ENCODE peak calls at places on chromosome X, in eight cellular contexts. One of them, this sample, is unnamed.

GRCh38 chrX:66544181-66544580 is 94.7 kb downstream of the EDA2R start:
- DNase-seq in heart left ventricle: no peak
- DNase-seq in stomach: no peak
- DNase-seq in fibroblast of lung: no peak
- DNase-seq in BE2C: no peak
- DNase-seq in OCI-LY7: no peak
- DNase-seq in tibial nerve: no peak
- DNase-seq in HepG2: no peak
- DNase-seq in this sample: no peak

GRCh38 chrX:56995271-56995994 is at the start of gene SPIN3:
- DNase-seq in heart left ventricle: peak; percentile 86
- DNase-seq in stomach: peak; percentile 84
- DNase-seq in fibroblast of lung: peak; percentile 69
- DNase-seq in BE2C: peak; percentile 93
- DNase-seq in OCI-LY7: no peak
- DNase-seq in tibial nerve: peak; percentile 66
- DNase-seq in HepG2: peak; percentile 87
- DNase-seq in this sample: peak; percentile 82

GRCh38 chrX:110847334-110847733 is 51.7 kb upstream of the CHRDL1 start:
- DNase-seq in heart left ventricle: no peak
- DNase-seq in stomach: no peak
- DNase-seq in fibroblast of lung: peak; percentile 71
- DNase-seq in BE2C: no peak
- DNase-seq in OCI-LY7: peak; percentile 46
- DNase-seq in tibial nerve: no peak
- DNase-seq in HepG2: peak; percentile 32
- DNase-seq in this sample: no peak

GRCh38 chrX:153302796-153303195 is 18.8 kb downstream of the PNMA6F start:
- DNase-seq in heart left ventricle: no peak
- DNase-seq in stomach: no peak
- DNase-seq in fibroblast of lung: no peak
- DNase-seq in BE2C: no peak
- DNase-seq in OCI-LY7: no peak
- DNase-seq in tibial nerve: no peak
- DNase-seq in HepG2: no peak
- DNase-seq in this sample: no peak

GRCh38 chrX:10633722-10634121 is 13.3 kb upstream of the MID1 start:
- DNase-seq in heart left ventricle: no peak
- DNase-seq in stomach: no peak
- DNase-seq in fibroblast of lung: peak; percentile 88
- DNase-seq in BE2C: peak; percentile 22
- DNase-seq in OCI-LY7: no peak
- DNase-seq in tibial nerve: no peak
- DNase-seq in HepG2: no peak
- DNase-seq in this sample: peak; percentile 70

GRCh38 chrX:7996414-7996813 is 69.2 kb upstream of the PNPLA4 start:
- DNase-seq in heart left ventricle: no peak
- DNase-seq in stomach: peak; percentile 28
- DNase-seq in fibroblast of lung: peak; percentile 55
- DNase-seq in BE2C: peak; percentile 15
- DNase-seq in OCI-LY7: peak; percentile 34
- DNase-seq in tibial nerve: peak; percentile 12
- DNase-seq in HepG2: peak; percentile 28
- DNase-seq in this sample: peak; percentile 16

GRCh38 chrX:13535371-13535770 is 34.0 kb upstream of the EGFL6 start:
- DNase-seq in heart left ventricle: no peak
- DNase-seq in stomach: no peak
- DNase-seq in fibroblast of lung: no peak
- DNase-seq in BE2C: no peak
- DNase-seq in OCI-LY7: no peak
- DNase-seq in tibial nerve: no peak
- DNase-seq in HepG2: no peak
- DNase-seq in this sample: no peak

GRCh38 chrX:114344756-114345155 is 239.1 kb upstream of the HTR2C start:
- DNase-seq in heart left ventricle: no peak
- DNase-seq in stomach: no peak
- DNase-seq in fibroblast of lung: peak; percentile 50
- DNase-seq in BE2C: no peak
- DNase-seq in OCI-LY7: peak; percentile 27
- DNase-seq in tibial nerve: no peak
- DNase-seq in HepG2: peak; percentile 3
- DNase-seq in this sample: no peak

GRCh38 chrX:101415180-101416130 is 7.4 kb downstream of the HNRNPH2 start:
- DNase-seq in heart left ventricle: no peak
- DNase-seq in stomach: no peak
- DNase-seq in fibroblast of lung: peak; percentile 87
- DNase-seq in BE2C: peak; percentile 18
- DNase-seq in OCI-LY7: peak; percentile 64
- DNase-seq in tibial nerve: no peak
- DNase-seq in HepG2: peak; percentile 14
- DNase-seq in this sample: no peak

GRCh38 chrX:54043084-54043483 is 1.2 kb downstream of the PHF8 start:
- DNase-seq in heart left ventricle: no peak
- DNase-seq in stomach: no peak
- DNase-seq in fibroblast of lung: no peak
- DNase-seq in BE2C: no peak
- DNase-seq in OCI-LY7: peak; percentile 6
- DNase-seq in tibial nerve: no peak
- DNase-seq in HepG2: no peak
- DNase-seq in this sample: no peak

GRCh38 chrX:136192839-136193414 is 45.6 kb downstream of the FHL1 start:
- DNase-seq in heart left ventricle: no peak
- DNase-seq in stomach: no peak
- DNase-seq in fibroblast of lung: no peak
- DNase-seq in BE2C: no peak
- DNase-seq in OCI-LY7: no peak
- DNase-seq in tibial nerve: no peak
- DNase-seq in HepG2: no peak
- DNase-seq in this sample: no peak

GRCh38 chrX:132270699-132271098 is 51.5 kb upstream of the RAP2C start:
- DNase-seq in heart left ventricle: peak; percentile 72
- DNase-seq in stomach: no peak
- DNase-seq in fibroblast of lung: peak; percentile 95
- DNase-seq in BE2C: no peak
- DNase-seq in OCI-LY7: no peak
- DNase-seq in tibial nerve: peak; percentile 57
- DNase-seq in HepG2: no peak
- DNase-seq in this sample: no peak

GRCh38 chrX:19291086-19291485 is 52.6 kb upstream of the PDHA1 start:
- DNase-seq in heart left ventricle: no peak
- DNase-seq in stomach: no peak
- DNase-seq in fibroblast of lung: no peak
- DNase-seq in BE2C: no peak
- DNase-seq in OCI-LY7: no peak
- DNase-seq in tibial nerve: no peak
- DNase-seq in HepG2: no peak
- DNase-seq in this sample: no peak

GRCh38 chrX:68686684-68687045 is 39.2 kb downstream of the STARD8 start:
- DNase-seq in heart left ventricle: peak; percentile 51
- DNase-seq in stomach: no peak
- DNase-seq in fibroblast of lung: peak; percentile 32
- DNase-seq in BE2C: no peak
- DNase-seq in OCI-LY7: no peak
- DNase-seq in tibial nerve: peak; percentile 20
- DNase-seq in HepG2: no peak
- DNase-seq in this sample: no peak

GRCh38 chrX:372856-373640 is 13.7 kb downstream of the PPP2R3B start:
- DNase-seq in heart left ventricle: no peak
- DNase-seq in stomach: no peak
- DNase-seq in fibroblast of lung: no peak
- DNase-seq in BE2C: no peak
- DNase-seq in OCI-LY7: peak; percentile 14
- DNase-seq in tibial nerve: no peak
- DNase-seq in HepG2: no peak
- DNase-seq in this sample: no peak

GRCh38 chrX:1443496-1444075 is 9.1 kb downstream of the ASMTL start:
- DNase-seq in heart left ventricle: no peak
- DNase-seq in stomach: no peak
- DNase-seq in fibroblast of lung: no peak
- DNase-seq in BE2C: no peak
- DNase-seq in OCI-LY7: no peak
- DNase-seq in tibial nerve: no peak
- DNase-seq in HepG2: no peak
- DNase-seq in this sample: peak; percentile 4

DNA sequence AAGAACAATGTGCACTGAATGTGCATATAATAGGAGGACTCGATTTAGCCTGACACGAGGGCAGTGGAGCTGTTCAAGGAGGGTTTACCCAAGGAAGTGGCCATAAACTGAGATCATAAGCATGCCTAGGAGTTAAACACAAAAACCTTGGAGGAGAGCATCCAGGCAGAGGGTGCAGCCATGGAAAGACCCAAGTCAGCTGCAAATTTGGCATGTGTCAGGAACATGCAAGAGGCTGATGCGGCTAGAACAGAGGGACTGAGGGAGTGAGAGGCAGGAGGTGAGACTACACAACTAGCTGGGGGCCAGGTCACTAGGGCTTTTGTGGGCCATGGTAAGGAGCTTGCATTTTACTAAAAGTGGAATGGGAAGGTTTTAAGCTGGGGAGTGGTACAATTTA is 55.6 kb downstream of the PRPS1 start:
- DNase-seq in heart left ventricle: no peak
- DNase-seq in stomach: no peak
- DNase-seq in fibroblast of lung: no peak
- DNase-seq in BE2C: no peak
- DNase-seq in OCI-LY7: no peak
- DNase-seq in tibial nerve: no peak
- DNase-seq in HepG2: no peak
- DNase-seq in this sample: no peak
- H3K4me1 ChIP-seq in heart left ventricle: peaks cover 54% of the 10 kb centered on the region
- H3K4me1 ChIP-seq in stomach: peaks cover 42% of the 10 kb centered on the region
- H3K4me1 ChIP-seq in fibroblast of lung: no peaks in the 10 kb centered on the region
- H3K4me1 ChIP-seq in BE2C: no peaks in the 10 kb centered on the region
- H3K4me1 ChIP-seq in OCI-LY7: peaks cover 19% of the 10 kb centered on the region
- H3K4me1 ChIP-seq in tibial nerve: peaks cover 11% of the 10 kb centered on the region
- H3K4me1 ChIP-seq in HepG2: no peaks in the 10 kb centered on the region
- H3K4me1 ChIP-seq in this sample: peaks cover 10% of the 10 kb centered on the region

GRCh38 chrX:109707322-109707721 is 25.7 kb downstream of the ACSL4 start:
- DNase-seq in heart left ventricle: no peak
- DNase-seq in stomach: no peak
- DNase-seq in fibroblast of lung: no peak
- DNase-seq in BE2C: no peak
- DNase-seq in OCI-LY7: no peak
- DNase-seq in tibial nerve: no peak
- DNase-seq in HepG2: no peak
- DNase-seq in this sample: no peak

GRCh38 chrX:109710181-109710580 is 22.9 kb downstream of the ACSL4 start:
- DNase-seq in heart left ventricle: no peak
- DNase-seq in stomach: no peak
- DNase-seq in fibroblast of lung: peak; percentile 27
- DNase-seq in BE2C: no peak
- DNase-seq in OCI-LY7: no peak
- DNase-seq in tibial nerve: no peak
- DNase-seq in HepG2: no peak
- DNase-seq in this sample: no peak

GRCh38 chrX:109704563-109704962 is 28.5 kb downstream of the ACSL4 start:
- DNase-seq in heart left ventricle: no peak
- DNase-seq in stomach: no peak
- DNase-seq in fibroblast of lung: no peak
- DNase-seq in BE2C: no peak
- DNase-seq in OCI-LY7: no peak
- DNase-seq in tibial nerve: no peak
- DNase-seq in HepG2: no peak
- DNase-seq in this sample: no peak

GRCh38 chrX:109714340-109714958 is 18.6 kb downstream of the ACSL4 start:
- DNase-seq in heart left ventricle: no peak
- DNase-seq in stomach: no peak
- DNase-seq in fibroblast of lung: peak; percentile 86
- DNase-seq in BE2C: no peak
- DNase-seq in OCI-LY7: no peak
- DNase-seq in tibial nerve: no peak
- DNase-seq in HepG2: no peak
- DNase-seq in this sample: no peak

GRCh38 chrX:109709129-109709631 is 23.9 kb downstream of the ACSL4 start:
- DNase-seq in heart left ventricle: no peak
- DNase-seq in stomach: no peak
- DNase-seq in fibroblast of lung: peak; percentile 66
- DNase-seq in BE2C: no peak
- DNase-seq in OCI-LY7: peak; percentile 38
- DNase-seq in tibial nerve: no peak
- DNase-seq in HepG2: peak; percentile 82
- DNase-seq in this sample: no peak
- TF ChIP-seq CTCF in heart left ventricle: no peak
- TF ChIP-seq CTCF in stomach: no peak
- TF ChIP-seq CTCF in fibroblast of lung: peak; percentile 4
- TF ChIP-seq CTCF in BE2C: no peak
- TF ChIP-seq CTCF in OCI-LY7: no peak
- TF ChIP-seq CTCF in tibial nerve: no peak
- TF ChIP-seq CTCF in HepG2: no peak
- TF ChIP-seq CTCF in this sample: no peak

GRCh38 chrX:113009005-113009404 is 168.4 kb upstream of the AMOT start:
- DNase-seq in heart left ventricle: no peak
- DNase-seq in stomach: no peak
- DNase-seq in fibroblast of lung: no peak
- DNase-seq in BE2C: no peak
- DNase-seq in OCI-LY7: no peak
- DNase-seq in tibial nerve: no peak
- DNase-seq in HepG2: no peak
- DNase-seq in this sample: no peak

GRCh38 chrX:113009837-113010236 is 169.2 kb upstream of the AMOT start:
- DNase-seq in heart left ventricle: no peak
- DNase-seq in stomach: no peak
- DNase-seq in fibroblast of lung: no peak
- DNase-seq in BE2C: no peak
- DNase-seq in OCI-LY7: no peak
- DNase-seq in tibial nerve: no peak
- DNase-seq in HepG2: no peak
- DNase-seq in this sample: no peak
- H3K4me3 ChIP-seq in heart left ventricle: no peak overlapping the region
- H3K4me3 ChIP-seq in stomach: no peak overlapping the region
- H3K4me3 ChIP-seq in fibroblast of lung: no peak overlapping the region
- H3K4me3 ChIP-seq in BE2C: no peak overlapping the region
- H3K4me3 ChIP-seq in OCI-LY7: no peak overlapping the region
- H3K4me3 ChIP-seq in tibial nerve: no peak overlapping the region
- H3K4me3 ChIP-seq in HepG2: no peak overlapping the region
- H3K4me3 ChIP-seq in this sample: no peak overlapping the region

DNA sequence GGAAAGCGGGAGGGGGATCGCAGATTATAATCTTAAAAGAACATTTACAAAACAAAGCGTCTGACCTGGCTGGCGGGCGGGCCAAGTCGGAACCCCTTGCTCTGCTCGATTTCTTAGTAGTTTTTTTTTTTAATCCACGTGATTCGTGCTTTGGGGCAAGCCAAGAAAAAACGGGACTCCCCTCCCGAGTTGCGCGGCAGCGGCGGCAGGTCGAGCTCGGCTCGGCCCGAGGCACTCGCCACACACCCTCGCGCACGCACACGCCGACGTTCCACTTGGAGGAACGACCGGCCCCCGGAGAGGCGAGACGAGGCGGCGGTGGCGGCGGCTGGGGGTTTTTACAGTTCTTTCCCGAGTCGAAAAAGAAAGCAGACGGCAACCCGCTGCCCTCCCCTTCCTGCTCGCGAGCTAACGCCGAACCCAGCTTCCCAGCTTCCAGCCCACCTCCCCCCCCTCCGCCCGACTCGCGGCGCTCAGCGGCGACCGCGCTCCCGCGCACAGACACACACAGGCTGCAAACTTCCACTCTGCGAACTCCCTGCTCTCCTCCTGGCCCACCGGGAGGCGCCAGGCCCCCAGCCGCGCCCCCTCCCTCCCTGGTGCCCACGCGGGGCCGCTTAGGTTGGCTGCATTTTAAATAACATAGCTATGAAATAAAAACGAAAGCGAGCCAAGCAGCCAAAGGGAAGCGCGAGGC is 1.2 kb downstream of the BCOR start:
- DNase-seq in heart left ventricle: peak; percentile 62
- DNase-seq in stomach: no peak
- DNase-seq in fibroblast of lung: peak; percentile 39
- DNase-seq in BE2C: peak; percentile 57
- DNase-seq in OCI-LY7: peak; percentile 56
- DNase-seq in tibial nerve: no peak
- DNase-seq in HepG2: no peak
- DNase-seq in this sample: peak; percentile 63
- H3K4me1 ChIP-seq in heart left ventricle: peaks cover 35% of the 10 kb centered on the region
- H3K4me1 ChIP-seq in stomach: peaks cover 48% of the 10 kb centered on the region
- H3K4me1 ChIP-seq in fibroblast of lung: no peaks in the 10 kb centered on the region
- H3K4me1 ChIP-seq in BE2C: peaks cover 6% of the 10 kb centered on the region
- H3K4me1 ChIP-seq in OCI-LY7: peaks cover 55% of the 10 kb centered on the region
- H3K4me1 ChIP-seq in tibial nerve: no peaks in the 10 kb centered on the region
- H3K4me1 ChIP-seq in HepG2: peaks cover 42% of the 10 kb centered on the region
- H3K4me1 ChIP-seq in this sample: peaks cover 11% of the 10 kb centered on the region

This sample was measured in adrenal gland.